ENCODE peak calls at places on chromosomes 11 and 22, in nine cellular contexts. A is cerebellar nuclear complex, X is caudate nucleus, B is T follicular helper cell, Q is HEK293T, T is thoracic aorta, F is left lobe of liver, N is AG04450, G is AG09319. R is an unnamed sample.

GRCh38 chr11:120707098-120707497 is 195.6 kb downstream of the GRIK4 start:
- DNase-seq in A (no peak), X (no peak), B (no peak), Q (no peak), T (no peak), F (no peak), N (no peak), G (no peak), R (no peak)

GRCh38 chr22:36510384-36510783 is 3.5 kb upstream of the FOXRED2 start:
- DNase-seq in A (no peak), X (no peak), B (no peak), Q (no peak), T (no peak), F (no peak), N (no peak), G (no peak), R (no peak)

GRCh38 chr11:130478204-130478701 is 29.8 kb downstream of the ADAMTS15 start:
- DNase-seq in A (no peak), X (no peak), B (no peak), Q (no peak), T (peak; percentile 47), F (no peak), N (peak; percentile 88), G (peak; percentile 94), R (no peak)

GRCh38 chr11:65883058-65883761 is 3.6 kb downstream of the CTSW start:
- DNase-seq in A (no peak), X (no peak), B (no peak), Q (no peak), T (no peak), F (peak; percentile 37), N (no peak), G (no peak), R (no peak)

GRCh38 chr11:69311767-69312385 is 17.9 kb downstream of the MYEOV start:
- DNase-seq in A (no peak), X (no peak), B (no peak), Q (no peak), T (no peak), F (no peak), N (no peak), G (no peak), R (no peak)

GRCh38 chr11:64620286-64620962 is 29.4 kb downstream of the SLC22A12 start:
- DNase-seq in A (no peak), X (no peak), B (no peak), Q (no peak), T (no peak), F (peak; percentile 55), N (no peak), G (no peak), R (no peak)

GRCh38 chr22:28899199-28899853 is 16.0 kb downstream of the ZNRF3 start:
- DNase-seq in A (no peak), X (no peak), B (no peak), Q (no peak), T (no peak), F (no peak), N (no peak), G (no peak), R (no peak)

GRCh38 chr22:28822930-28823481 is 22.6 kb upstream of the XBP1 start:
- DNase-seq in A (no peak), X (no peak), B (peak; percentile 32), Q (no peak), T (no peak), F (no peak), N (no peak), G (no peak), R (peak; percentile 44)

GRCh38 chr11:6927030-6927617 is 898 bp downstream of the ZNF215 start:
- DNase-seq in A (no peak), X (no peak), B (no peak), Q (no peak), T (no peak), F (no peak), N (no peak), G (no peak), R (no peak)

GRCh38 chr11:27717801-27718229 is 17.6 kb upstream of the BDNF start:
- DNase-seq in A (peak; percentile 48), X (no peak), B (no peak), Q (no peak), T (no peak), F (no peak), N (no peak), G (no peak), R (no peak)

GRCh38 chr22:26398741-26399153 is 30.3 kb upstream of the ASPHD2 start:
- DNase-seq in A (peak; percentile 71), X (peak; percentile 12), B (peak; percentile 30), Q (peak; percentile 67), T (no peak), F (peak; percentile 50), N (peak; percentile 8), G (peak; percentile 32), R (no peak)

R was measured in HuH-7.